ENCODE peak calls at places on chromosomes 4 and X, in five cellular contexts. One of them, this sample, is unnamed.

GRCh38 chr4:119587796-119588195 is 40.8 kb downstream of the PDE5A start:
- DNase-seq in A549: no peak
- DNase-seq in HCT116: no peak
- DNase-seq in GM12878: no peak
- DNase-seq in endothelial cell of umbilical vein: no peak
- DNase-seq in this sample: peak; percentile 67

GRCh38 chr4:137000432-137000831 is 531.9 kb downstream of the PCDH18 start:
- DNase-seq in A549: no peak
- DNase-seq in HCT116: no peak
- DNase-seq in GM12878: no peak
- DNase-seq in endothelial cell of umbilical vein: no peak
- DNase-seq in this sample: no peak

GRCh38 chr4:16227462-16227868 is 1.2 kb upstream of the TAPT1 start:
- DNase-seq in A549: no peak
- DNase-seq in HCT116: no peak
- DNase-seq in GM12878: no peak
- DNase-seq in endothelial cell of umbilical vein: peak; percentile 50
- DNase-seq in this sample: peak; percentile 53

GRCh38 chrX:43582540-43582913 is 73.6 kb upstream of the MAOA start:
- DNase-seq in A549: no peak
- DNase-seq in HCT116: no peak
- DNase-seq in GM12878: no peak
- DNase-seq in endothelial cell of umbilical vein: no peak
- DNase-seq in this sample: no peak

GRCh38 chr4:155656025-155656424 is 10.6 kb upstream of the GUCY1A1 start:
- DNase-seq in A549: no peak
- DNase-seq in HCT116: no peak
- DNase-seq in GM12878: no peak
- DNase-seq in endothelial cell of umbilical vein: no peak
- DNase-seq in this sample: no peak

GRCh38 chr4:98745372-98745771 is 87.0 kb upstream of the TSPAN5 start:
- DNase-seq in A549: no peak
- DNase-seq in HCT116: no peak
- DNase-seq in GM12878: no peak
- DNase-seq in endothelial cell of umbilical vein: no peak
- DNase-seq in this sample: peak; percentile 49

GRCh38 chrX:47148946-47149345 is 3.9 kb downstream of the RBM10 start:
- DNase-seq in A549: no peak
- DNase-seq in HCT116: no peak
- DNase-seq in GM12878: no peak
- DNase-seq in endothelial cell of umbilical vein: peak; percentile 68
- DNase-seq in this sample: no peak

GRCh38 chrX:23389196-23389792 is 54.6 kb downstream of the PTCHD1 start:
- DNase-seq in A549: no peak
- DNase-seq in HCT116: no peak
- DNase-seq in GM12878: no peak
- DNase-seq in endothelial cell of umbilical vein: no peak
- DNase-seq in this sample: no peak

GRCh38 chr4:28350485-28350884 is 1489.8 kb downstream of the STIM2 start:
- DNase-seq in A549: no peak
- DNase-seq in HCT116: no peak
- DNase-seq in GM12878: no peak
- DNase-seq in endothelial cell of umbilical vein: no peak
- DNase-seq in this sample: no peak

GRCh38 chr4:39718366-39719323 is 20.7 kb downstream of the UBE2K start:
- DNase-seq in A549: no peak
- DNase-seq in HCT116: no peak
- DNase-seq in GM12878: no peak
- DNase-seq in endothelial cell of umbilical vein: no peak
- DNase-seq in this sample: no peak

GRCh38 chr4:121278811-121279368 is 101.9 kb downstream of the QRFPR start:
- DNase-seq in A549: no peak
- DNase-seq in HCT116: no peak
- DNase-seq in GM12878: peak; percentile 47
- DNase-seq in endothelial cell of umbilical vein: no peak
- DNase-seq in this sample: no peak

GRCh38 chr4:141713771-141714445 is 77.5 kb downstream of the IL15 start:
- DNase-seq in A549: peak; percentile 8
- DNase-seq in HCT116: peak; percentile 55
- DNase-seq in GM12878: no peak
- DNase-seq in endothelial cell of umbilical vein: peak; percentile 34
- DNase-seq in this sample: no peak

GRCh38 chr4:1049591-1049905 is 38.1 kb downstream of the FGFRL1 start:
- DNase-seq in A549: no peak
- DNase-seq in HCT116: no peak
- DNase-seq in GM12878: no peak
- DNase-seq in endothelial cell of umbilical vein: no peak
- DNase-seq in this sample: no peak

GRCh38 chr4:79662651-79663050 is 254.6 kb upstream of the GK2 start:
- DNase-seq in A549: no peak
- DNase-seq in HCT116: no peak
- DNase-seq in GM12878: no peak
- DNase-seq in endothelial cell of umbilical vein: no peak
- DNase-seq in this sample: no peak

GRCh38 chr4:174714393-174715211 is 114.4 kb downstream of the GLRA3 start:
- DNase-seq in A549: peak; percentile 36
- DNase-seq in HCT116: peak; percentile 59
- DNase-seq in GM12878: no peak
- DNase-seq in endothelial cell of umbilical vein: peak; percentile 10
- DNase-seq in this sample: peak; percentile 50

GRCh38 chrX:118522230-118522926 is 26.8 kb downstream of the DOCK11 start:
- DNase-seq in A549: no peak
- DNase-seq in HCT116: no peak
- DNase-seq in GM12878: no peak
- DNase-seq in endothelial cell of umbilical vein: no peak
- DNase-seq in this sample: no peak

GRCh38 chr4:77174426-77174825 is 17.4 kb downstream of the CCNG2 start:
- DNase-seq in A549: no peak
- DNase-seq in HCT116: no peak
- DNase-seq in GM12878: no peak
- DNase-seq in endothelial cell of umbilical vein: no peak
- DNase-seq in this sample: no peak

GRCh38 chrX:64394059-64394873 is 986 bp downstream of the MTMR8 start:
- DNase-seq in A549: no peak
- DNase-seq in HCT116: no peak
- DNase-seq in GM12878: no peak
- DNase-seq in endothelial cell of umbilical vein: no peak
- DNase-seq in this sample: peak; percentile 20

GRCh38 chr4:7195546-7196282 is 3.4 kb downstream of the SORCS2 start:
- DNase-seq in A549: no peak
- DNase-seq in HCT116: no peak
- DNase-seq in GM12878: no peak
- DNase-seq in endothelial cell of umbilical vein: no peak
- DNase-seq in this sample: no peak

GRCh38 chrX:43969504-43970501 is 3.4 kb downstream of the NDP start:
- DNase-seq in A549: no peak
- DNase-seq in HCT116: no peak
- DNase-seq in GM12878: no peak
- DNase-seq in endothelial cell of umbilical vein: no peak
- DNase-seq in this sample: peak; percentile 2

GRCh38 chrX:124764354-124764753 is 418.0 kb downstream of the SH2D1A start:
- DNase-seq in A549: no peak
- DNase-seq in HCT116: no peak
- DNase-seq in GM12878: no peak
- DNase-seq in endothelial cell of umbilical vein: no peak
- DNase-seq in this sample: no peak

GRCh38 chr4:13963601-13964000 is 336.1 kb upstream of the BOD1L1 start:
- DNase-seq in A549: no peak
- DNase-seq in HCT116: no peak
- DNase-seq in GM12878: no peak
- DNase-seq in endothelial cell of umbilical vein: no peak
- DNase-seq in this sample: no peak

GRCh38 chrX:45329217-45329616 is 128.5 kb upstream of the DIPK2B start:
- DNase-seq in A549: no peak
- DNase-seq in HCT116: peak; percentile 12
- DNase-seq in GM12878: no peak
- DNase-seq in endothelial cell of umbilical vein: no peak
- DNase-seq in this sample: no peak

GRCh38 chrX:10199212-10199611 is 42.4 kb downstream of the CLCN4 start:
- DNase-seq in A549: no peak
- DNase-seq in HCT116: no peak
- DNase-seq in GM12878: no peak
- DNase-seq in endothelial cell of umbilical vein: peak; percentile 11
- DNase-seq in this sample: peak; percentile 93

GRCh38 chr4:118817178-118817930 is 18.6 kb downstream of the SEC24D start:
- DNase-seq in A549: no peak
- DNase-seq in HCT116: no peak
- DNase-seq in GM12878: no peak
- DNase-seq in endothelial cell of umbilical vein: no peak
- DNase-seq in this sample: no peak

GRCh38 chr4:31613946-31614623 is 893.9 kb downstream of the PCDH7 start:
- DNase-seq in A549: no peak
- DNase-seq in HCT116: no peak
- DNase-seq in GM12878: no peak
- DNase-seq in endothelial cell of umbilical vein: no peak
- DNase-seq in this sample: peak; percentile 22

GRCh38 chr4:140052050-140052449 is 101.9 kb downstream of the MAML3 start:
- DNase-seq in A549: no peak
- DNase-seq in HCT116: peak; percentile 22
- DNase-seq in GM12878: no peak
- DNase-seq in endothelial cell of umbilical vein: peak; percentile 70
- DNase-seq in this sample: peak; percentile 44

GRCh38 chr4:10806993-10807645 is 122.6 kb upstream of the CLNK start:
- DNase-seq in A549: no peak
- DNase-seq in HCT116: no peak
- DNase-seq in GM12878: no peak
- DNase-seq in endothelial cell of umbilical vein: no peak
- DNase-seq in this sample: no peak

GRCh38 chr4:144872508-144873293 is 225.3 kb downstream of the ANAPC10 start:
- DNase-seq in A549: no peak
- DNase-seq in HCT116: no peak
- DNase-seq in GM12878: no peak
- DNase-seq in endothelial cell of umbilical vein: peak; percentile 11
- DNase-seq in this sample: no peak

GRCh38 chr4:6917445-6918241 is 8.0 kb downstream of the TBC1D14 start:
- DNase-seq in A549: peak; percentile 35
- DNase-seq in HCT116: peak; percentile 79
- DNase-seq in GM12878: no peak
- DNase-seq in endothelial cell of umbilical vein: peak; percentile 55
- DNase-seq in this sample: peak; percentile 91

GRCh38 chrX:118839334-118839958 is 15.8 kb downstream of the ZCCHC12 start:
- DNase-seq in A549: peak; percentile 74
- DNase-seq in HCT116: peak; percentile 19
- DNase-seq in GM12878: no peak
- DNase-seq in endothelial cell of umbilical vein: peak; percentile 55
- DNase-seq in this sample: peak; percentile 55

GRCh38 chr4:184808719-184809062 is 17.1 kb downstream of the ACSL1 start:
- DNase-seq in A549: no peak
- DNase-seq in HCT116: no peak
- DNase-seq in GM12878: no peak
- DNase-seq in endothelial cell of umbilical vein: no peak
- DNase-seq in this sample: no peak

GRCh38 chr4:184810720-184811119 is 15.0 kb downstream of the ACSL1 start:
- DNase-seq in A549: no peak
- DNase-seq in HCT116: no peak
- DNase-seq in GM12878: no peak
- DNase-seq in endothelial cell of umbilical vein: no peak
- DNase-seq in this sample: peak; percentile 47

GRCh38 chr4:184812181-184812542 is 13.6 kb downstream of the ACSL1 start:
- DNase-seq in A549: no peak
- DNase-seq in HCT116: no peak
- DNase-seq in GM12878: no peak
- DNase-seq in endothelial cell of umbilical vein: no peak
- DNase-seq in this sample: no peak

GRCh38 chr4:184812651-184813181 is 13.1 kb downstream of the ACSL1 start:
- DNase-seq in A549: no peak
- DNase-seq in HCT116: no peak
- DNase-seq in GM12878: no peak
- DNase-seq in endothelial cell of umbilical vein: no peak
- DNase-seq in this sample: no peak

GRCh38 chr4:184811484-184812180 is 14.1 kb downstream of the ACSL1 start:
- DNase-seq in A549: no peak
- DNase-seq in HCT116: no peak
- DNase-seq in GM12878: no peak
- DNase-seq in endothelial cell of umbilical vein: no peak
- DNase-seq in this sample: peak; percentile 95
- TF ChIP-seq POLR2A in A549: no peak
- TF ChIP-seq POLR2A in HCT116: no peak
- TF ChIP-seq POLR2A in GM12878: no peak
- TF ChIP-seq POLR2A in endothelial cell of umbilical vein: no peak
- TF ChIP-seq POLR2A in this sample: no peak

GRCh38 chrX:134780908-134781307 is 122.6 kb upstream of the PLAC1 start:
- DNase-seq in A549: no peak
- DNase-seq in HCT116: no peak
- DNase-seq in GM12878: no peak
- DNase-seq in endothelial cell of umbilical vein: no peak
- DNase-seq in this sample: no peak

GRCh38 chrX:134776844-134777370 is 118.6 kb upstream of the PLAC1 start:
- DNase-seq in A549: no peak
- DNase-seq in HCT116: no peak
- DNase-seq in GM12878: no peak
- DNase-seq in endothelial cell of umbilical vein: no peak
- DNase-seq in this sample: no peak

GRCh38 chrX:134782796-134783195 is 124.5 kb upstream of the PLAC1 start:
- DNase-seq in A549: no peak
- DNase-seq in HCT116: no peak
- DNase-seq in GM12878: no peak
- DNase-seq in endothelial cell of umbilical vein: peak; percentile 54
- DNase-seq in this sample: peak; percentile 43
- TF ChIP-seq CTCF in A549: peak; percentile 66
- TF ChIP-seq CTCF in HCT116: peak; percentile 34
- TF ChIP-seq CTCF in GM12878: peak; percentile 41
- TF ChIP-seq CTCF in endothelial cell of umbilical vein: peak; percentile 21
- TF ChIP-seq CTCF in this sample: peak; percentile 42

GRCh38 chrX:55033429-55033828 is 2.7 kb upstream of the ALAS2 start:
- DNase-seq in A549: no peak
- DNase-seq in HCT116: no peak
- DNase-seq in GM12878: no peak
- DNase-seq in endothelial cell of umbilical vein: no peak
- DNase-seq in this sample: no peak
- TF ChIP-seq MAX in A549: no peak
- TF ChIP-seq MAX in HCT116: no peak
- TF ChIP-seq MAX in GM12878: no peak
- TF ChIP-seq MAX in endothelial cell of umbilical vein: no peak
- TF ChIP-seq MAX in this sample: no peak

GRCh38 chrX:14872851-14873675 is at the start of the genes FANCB and MOSPD2:
- DNase-seq in A549: peak; percentile 82
- DNase-seq in HCT116: peak; percentile 85
- DNase-seq in GM12878: peak; percentile 73
- DNase-seq in endothelial cell of umbilical vein: peak; percentile 95
- DNase-seq in this sample: peak; percentile 95
- TF ChIP-seq POLR2A in A549: peak; percentile 45
- TF ChIP-seq POLR2A in HCT116: no peak
- TF ChIP-seq POLR2A in GM12878: peak; percentile 74
- TF ChIP-seq POLR2A in endothelial cell of umbilical vein: peak; percentile 26
- TF ChIP-seq POLR2A in this sample: peak; percentile 71

GRCh38 chr4:143396695-143397094 is 60.0 kb downstream of the GAB1 start:
- DNase-seq in A549: no peak
- DNase-seq in HCT116: no peak
- DNase-seq in GM12878: no peak
- DNase-seq in endothelial cell of umbilical vein: no peak
- DNase-seq in this sample: no peak
- TF ChIP-seq CTCF in A549: no peak
- TF ChIP-seq CTCF in HCT116: peak; percentile 31
- TF ChIP-seq CTCF in GM12878: peak; percentile 1
- TF ChIP-seq CTCF in endothelial cell of umbilical vein: no peak
- TF ChIP-seq CTCF in this sample: no peak